ENCODE peak calls at places on chromosomes 4 and X, in eight cellular contexts. One of them, this sample, is unnamed.

GRCh38 chrX:74343970-74344622 is 40.1 kb downstream of the ZCCHC13 start:
- DNase-seq in PC-3: peak
- DNase-seq in SK-N-SH: peak
- DNase-seq in neural progenitor cell: peak
- DNase-seq in GM23248: peak
- DNase-seq in HCT116: peak
- DNase-seq in MM.1S: peak
- DNase-seq in OCI-LY7: peak
- DNase-seq in this sample: peak

GRCh38 chr4:102429553-102429952 is 71.6 kb upstream of the NFKB1 start:
- DNase-seq in GM23248: peak
- DNase-seq in neural progenitor cell: no peak
- DNase-seq in MM.1S: no peak
- DNase-seq in HCT116: peak
- DNase-seq in OCI-LY7: no peak
- DNase-seq in PC-3: peak
- DNase-seq in SK-N-SH: no peak
- DNase-seq in this sample: no peak

GRCh38 chrX:123976671-123977316 is 15.3 kb downstream of the STAG2 start:
- DNase-seq in PC-3: peak
- DNase-seq in MM.1S: no peak
- DNase-seq in HCT116: no peak
- DNase-seq in GM23248: peak
- DNase-seq in SK-N-SH: peak
- DNase-seq in neural progenitor cell: no peak
- DNase-seq in OCI-LY7: peak
- DNase-seq in this sample: peak

GRCh38 chr4:174714393-174715211 is 114.4 kb downstream of the GLRA3 start:
- DNase-seq in HCT116: peak
- DNase-seq in neural progenitor cell: peak
- DNase-seq in PC-3: peak
- DNase-seq in OCI-LY7: peak
- DNase-seq in SK-N-SH: peak
- DNase-seq in GM23248: peak
- DNase-seq in MM.1S: peak
- DNase-seq in this sample: peak

GRCh38 chrX:29913647-29914046 is 301.7 kb upstream of the MAGEB2 start:
- DNase-seq in neural progenitor cell: no peak
- DNase-seq in HCT116: no peak
- DNase-seq in SK-N-SH: no peak
- DNase-seq in PC-3: no peak
- DNase-seq in OCI-LY7: no peak
- DNase-seq in GM23248: no peak
- DNase-seq in MM.1S: no peak
- DNase-seq in this sample: no peak

GRCh38 chr4:8744083-8744805 is 127.4 kb downstream of the HMX1 start:
- DNase-seq in neural progenitor cell: no peak
- DNase-seq in MM.1S: peak
- DNase-seq in HCT116: no peak
- DNase-seq in SK-N-SH: peak
- DNase-seq in GM23248: no peak
- DNase-seq in OCI-LY7: no peak
- DNase-seq in PC-3: no peak
- DNase-seq in this sample: no peak

GRCh38 chr4:19739101-19739651 is 512.5 kb upstream of the SLIT2 start:
- DNase-seq in PC-3: peak
- DNase-seq in OCI-LY7: no peak
- DNase-seq in GM23248: peak
- DNase-seq in MM.1S: no peak
- DNase-seq in SK-N-SH: no peak
- DNase-seq in neural progenitor cell: no peak
- DNase-seq in HCT116: peak
- DNase-seq in this sample: peak

GRCh38 chr4:41181037-41181436 is 33.3 kb downstream of the APBB2 start:
- DNase-seq in neural progenitor cell: no peak
- DNase-seq in PC-3: no peak
- DNase-seq in MM.1S: no peak
- DNase-seq in HCT116: no peak
- DNase-seq in OCI-LY7: no peak
- DNase-seq in SK-N-SH: no peak
- DNase-seq in GM23248: no peak
- DNase-seq in this sample: no peak

GRCh38 chrX:107700317-107700774 is 72.0 kb downstream of the PRPS1 start:
- DNase-seq in MM.1S: no peak
- DNase-seq in OCI-LY7: no peak
- DNase-seq in GM23248: peak
- DNase-seq in SK-N-SH: no peak
- DNase-seq in neural progenitor cell: no peak
- DNase-seq in PC-3: peak
- DNase-seq in HCT116: no peak
- DNase-seq in this sample: peak

GRCh38 chrX:139882299-139882698 is 50.6 kb downstream of the ATP11C start:
- DNase-seq in PC-3: no peak
- DNase-seq in neural progenitor cell: no peak
- DNase-seq in SK-N-SH: no peak
- DNase-seq in MM.1S: no peak
- DNase-seq in GM23248: peak
- DNase-seq in OCI-LY7: no peak
- DNase-seq in HCT116: no peak
- DNase-seq in this sample: no peak

GRCh38 chr4:185889566-185889965 is 77.6 kb upstream of the SORBS2 start:
- DNase-seq in GM23248: no peak
- DNase-seq in SK-N-SH: no peak
- DNase-seq in MM.1S: no peak
- DNase-seq in neural progenitor cell: no peak
- DNase-seq in HCT116: no peak
- DNase-seq in OCI-LY7: no peak
- DNase-seq in PC-3: no peak
- DNase-seq in this sample: no peak

GRCh38 chrX:83658731-83659130 is 150.6 kb downstream of the POU3F4 start:
- DNase-seq in HCT116: no peak
- DNase-seq in SK-N-SH: peak
- DNase-seq in OCI-LY7: peak
- DNase-seq in GM23248: no peak
- DNase-seq in MM.1S: peak
- DNase-seq in PC-3: no peak
- DNase-seq in neural progenitor cell: no peak
- DNase-seq in this sample: no peak

GRCh38 chr4:94642561-94642866 is 115.2 kb upstream of the BMPR1B start:
- DNase-seq in neural progenitor cell: no peak
- DNase-seq in HCT116: peak
- DNase-seq in GM23248: peak
- DNase-seq in SK-N-SH: no peak
- DNase-seq in OCI-LY7: no peak
- DNase-seq in MM.1S: no peak
- DNase-seq in PC-3: no peak
- DNase-seq in this sample: no peak

GRCh38 chr4:94325835-94326234 is 16.8 kb downstream of the HPGDS start:
- DNase-seq in HCT116: no peak
- DNase-seq in SK-N-SH: no peak
- DNase-seq in OCI-LY7: no peak
- DNase-seq in GM23248: no peak
- DNase-seq in PC-3: no peak
- DNase-seq in neural progenitor cell: no peak
- DNase-seq in MM.1S: no peak
- DNase-seq in this sample: no peak

GRCh38 chr4:26161030-26161824 is 159.6 kb upstream of the RBPJ start:
- DNase-seq in OCI-LY7: peak
- DNase-seq in neural progenitor cell: peak
- DNase-seq in SK-N-SH: peak
- DNase-seq in HCT116: no peak
- DNase-seq in PC-3: peak
- DNase-seq in MM.1S: no peak
- DNase-seq in GM23248: no peak
- DNase-seq in this sample: no peak

GRCh38 chr4:16225681-16225995 is 633 bp downstream of the TAPT1 start:
- DNase-seq in SK-N-SH: no peak
- DNase-seq in HCT116: no peak
- DNase-seq in OCI-LY7: no peak
- DNase-seq in GM23248: no peak
- DNase-seq in MM.1S: no peak
- DNase-seq in neural progenitor cell: no peak
- DNase-seq in PC-3: peak
- DNase-seq in this sample: no peak

GRCh38 chr4:17283832-17284231 is 228.1 kb downstream of the QDPR start:
- DNase-seq in GM23248: no peak
- DNase-seq in SK-N-SH: no peak
- DNase-seq in OCI-LY7: no peak
- DNase-seq in MM.1S: no peak
- DNase-seq in PC-3: no peak
- DNase-seq in neural progenitor cell: no peak
- DNase-seq in HCT116: no peak
- DNase-seq in this sample: no peak

GRCh38 chr4:113476800-113477199 is 284.7 kb downstream of the CAMK2D start:
- DNase-seq in PC-3: peak
- DNase-seq in GM23248: peak
- DNase-seq in SK-N-SH: no peak
- DNase-seq in OCI-LY7: no peak
- DNase-seq in HCT116: peak
- DNase-seq in neural progenitor cell: no peak
- DNase-seq in MM.1S: no peak
- DNase-seq in this sample: no peak

GRCh38 chrX:120305531-120306145 is 5.6 kb downstream of the TMEM255A start:
- DNase-seq in neural progenitor cell: no peak
- DNase-seq in GM23248: no peak
- DNase-seq in OCI-LY7: no peak
- DNase-seq in PC-3: peak
- DNase-seq in HCT116: no peak
- DNase-seq in SK-N-SH: no peak
- DNase-seq in MM.1S: no peak
- DNase-seq in this sample: peak

GRCh38 chr4:159979953-159980352 is 877.1 kb downstream of the RAPGEF2 start:
- DNase-seq in SK-N-SH: no peak
- DNase-seq in PC-3: no peak
- DNase-seq in HCT116: no peak
- DNase-seq in neural progenitor cell: no peak
- DNase-seq in OCI-LY7: no peak
- DNase-seq in MM.1S: no peak
- DNase-seq in GM23248: no peak
- DNase-seq in this sample: no peak

GRCh38 chrX:129842510-129843208 is 1.0 kb downstream of the ZDHHC9 start:
- DNase-seq in OCI-LY7: peak
- DNase-seq in SK-N-SH: peak
- DNase-seq in HCT116: no peak
- DNase-seq in GM23248: peak
- DNase-seq in PC-3: peak
- DNase-seq in MM.1S: peak
- DNase-seq in neural progenitor cell: peak
- DNase-seq in this sample: peak

GRCh38 chrX:40952855-40953254 is 132.4 kb upstream of the USP9X start:
- DNase-seq in OCI-LY7: no peak
- DNase-seq in GM23248: peak
- DNase-seq in SK-N-SH: no peak
- DNase-seq in HCT116: no peak
- DNase-seq in MM.1S: no peak
- DNase-seq in neural progenitor cell: no peak
- DNase-seq in PC-3: peak
- DNase-seq in this sample: no peak

GRCh38 chrX:152641996-152642395 is 4.3 kb downstream of the GABRQ start:
- DNase-seq in SK-N-SH: peak
- DNase-seq in PC-3: peak
- DNase-seq in MM.1S: no peak
- DNase-seq in neural progenitor cell: peak
- DNase-seq in GM23248: peak
- DNase-seq in HCT116: no peak
- DNase-seq in OCI-LY7: no peak
- DNase-seq in this sample: peak

GRCh38 chr4:74041418-74041817 is 2.9 kb upstream of the CXCL3 start:
- DNase-seq in OCI-LY7: no peak
- DNase-seq in GM23248: no peak
- DNase-seq in HCT116: no peak
- DNase-seq in SK-N-SH: no peak
- DNase-seq in MM.1S: no peak
- DNase-seq in neural progenitor cell: no peak
- DNase-seq in PC-3: no peak
- DNase-seq in this sample: no peak

GRCh38 chr4:74039065-74039763 is 725 bp upstream of the CXCL3 start:
- DNase-seq in neural progenitor cell: no peak
- DNase-seq in MM.1S: no peak
- DNase-seq in SK-N-SH: peak
- DNase-seq in PC-3: peak
- DNase-seq in HCT116: no peak
- DNase-seq in OCI-LY7: no peak
- DNase-seq in GM23248: peak
- DNase-seq in this sample: no peak

GRCh38 chr4:74037076-74037475 is 1.4 kb downstream of the CXCL3 start:
- DNase-seq in MM.1S: no peak
- DNase-seq in SK-N-SH: no peak
- DNase-seq in neural progenitor cell: peak
- DNase-seq in OCI-LY7: no peak
- DNase-seq in HCT116: no peak
- DNase-seq in GM23248: no peak
- DNase-seq in PC-3: peak
- DNase-seq in this sample: no peak

GRCh38 chr4:74042681-74043080 is 4.2 kb upstream of the CXCL3 start:
- DNase-seq in GM23248: no peak
- DNase-seq in HCT116: no peak
- DNase-seq in SK-N-SH: no peak
- DNase-seq in OCI-LY7: no peak
- DNase-seq in PC-3: peak
- DNase-seq in neural progenitor cell: no peak
- DNase-seq in MM.1S: peak
- DNase-seq in this sample: peak

GRCh38 chr4:74038161-74039064 is at the start of gene CXCL3:
- DNase-seq in GM23248: peak
- DNase-seq in MM.1S: no peak
- DNase-seq in neural progenitor cell: peak
- DNase-seq in SK-N-SH: peak
- DNase-seq in PC-3: peak
- DNase-seq in HCT116: no peak
- DNase-seq in OCI-LY7: no peak
- DNase-seq in this sample: peak
- H3K4me3 ChIP-seq in GM23248: peak
- H3K4me3 ChIP-seq in MM.1S: peak
- H3K4me3 ChIP-seq in neural progenitor cell: peak
- H3K4me3 ChIP-seq in SK-N-SH: peak
- H3K4me3 ChIP-seq in PC-3: peak
- H3K4me3 ChIP-seq in HCT116: peak
- H3K4me3 ChIP-seq in OCI-LY7: no peak
- H3K4me3 ChIP-seq in this sample: peak

GRCh38 chrX:115047715-115048114 is 30.3 kb upstream of the IL13RA2 start:
- DNase-seq in GM23248: peak
- DNase-seq in HCT116: no peak
- DNase-seq in OCI-LY7: no peak
- DNase-seq in PC-3: no peak
- DNase-seq in MM.1S: no peak
- DNase-seq in neural progenitor cell: no peak
- DNase-seq in SK-N-SH: no peak
- DNase-seq in this sample: no peak
- TF ChIP-seq EZH2phosphoT487 in GM23248: no peak
- TF ChIP-seq EZH2phosphoT487 in HCT116: no peak
- TF ChIP-seq EZH2phosphoT487 in OCI-LY7: no peak
- TF ChIP-seq EZH2phosphoT487 in PC-3: no peak
- TF ChIP-seq EZH2phosphoT487 in MM.1S: no peak
- TF ChIP-seq EZH2phosphoT487 in neural progenitor cell: no peak
- TF ChIP-seq EZH2phosphoT487 in SK-N-SH: no peak
- TF ChIP-seq EZH2phosphoT487 in this sample: no peak

GRCh38 chrX:150621652-150622051 is 53.2 kb downstream of the MTM1 start:
- DNase-seq in HCT116: no peak
- DNase-seq in PC-3: no peak
- DNase-seq in SK-N-SH: peak
- DNase-seq in OCI-LY7: no peak
- DNase-seq in neural progenitor cell: no peak
- DNase-seq in MM.1S: no peak
- DNase-seq in GM23248: no peak
- DNase-seq in this sample: no peak
- H3K4me3 ChIP-seq in HCT116: no peak
- H3K4me3 ChIP-seq in PC-3: no peak
- H3K4me3 ChIP-seq in SK-N-SH: no peak
- H3K4me3 ChIP-seq in OCI-LY7: no peak
- H3K4me3 ChIP-seq in neural progenitor cell: no peak
- H3K4me3 ChIP-seq in MM.1S: no peak
- H3K4me3 ChIP-seq in GM23248: no peak
- H3K4me3 ChIP-seq in this sample: no peak

GRCh38 chr4:163330828-163331628 is 1.4 kb downstream of the NPY1R start:
- DNase-seq in SK-N-SH: no peak
- DNase-seq in HCT116: no peak
- DNase-seq in PC-3: no peak
- DNase-seq in neural progenitor cell: no peak
- DNase-seq in GM23248: no peak
- DNase-seq in MM.1S: no peak
- DNase-seq in OCI-LY7: no peak
- DNase-seq in this sample: no peak
- TF ChIP-seq EZH2phosphoT487 in SK-N-SH: no peak
- TF ChIP-seq EZH2phosphoT487 in HCT116: no peak
- TF ChIP-seq EZH2phosphoT487 in PC-3: no peak
- TF ChIP-seq EZH2phosphoT487 in neural progenitor cell: no peak
- TF ChIP-seq EZH2phosphoT487 in GM23248: no peak
- TF ChIP-seq EZH2phosphoT487 in MM.1S: no peak
- TF ChIP-seq EZH2phosphoT487 in OCI-LY7: no peak
- TF ChIP-seq EZH2phosphoT487 in this sample: no peak